ENCODE peak calls at places on chromosomes 4 and X, in six cellular contexts. Z is IMR-90, A is neural progenitor cell, D is GM23248, H is H9, J is PC-3. I is an unnamed sample.

GRCh38 chrX:30301203-30301602 is 8.0 kb downstream of the NR0B1 start:
- DNase-seq in Z (no peak), D (no peak), H (no peak), A (no peak), J (no peak), I (no peak)

GRCh38 chrX:149513713-149514427 is 8.8 kb upstream of the IDS start:
- DNase-seq in J (peak), H (no peak), D (peak), Z (peak), A (no peak), I (no peak)

GRCh38 chr4:184416913-184417734 is 57.2 kb downstream of the IRF2 start:
- DNase-seq in H (no peak), A (no peak), Z (peak), D (peak), J (no peak), I (no peak)

GRCh38 chr4:24933684-24934275 is 20.9 kb upstream of the CCDC149 start:
- DNase-seq in H (no peak), D (no peak), Z (no peak), A (no peak), J (no peak), I (no peak)

GRCh38 chr4:1505511-1506451 is 99.5 kb upstream of the NKX1-1 start:
- DNase-seq in D (no peak), H (peak), J (no peak), Z (no peak), A (no peak), I (no peak)

GRCh38 chr4:39502034-39502658 is 25.1 kb downstream of the UGDH start:
- DNase-seq in A (no peak), D (peak), H (no peak), J (peak), Z (peak), I (no peak)

GRCh38 chr4:147160908-147161513 is 215.3 kb upstream of the TTC29 start:
- DNase-seq in H (peak), D (peak), Z (peak), J (peak), A (peak), I (peak)

GRCh38 chrX:44872319-44872816 is 620 bp upstream of the KDM6A start:
- DNase-seq in H (no peak), D (peak), Z (peak), A (no peak), J (peak), I (no peak)

GRCh38 chr4:6157926-6158325 is 42.4 kb downstream of the JAKMIP1 start:
- DNase-seq in A (no peak), J (no peak), D (no peak), Z (no peak), H (no peak), I (no peak)

GRCh38 chr4:185847352-185848078 is 35.5 kb upstream of the SORBS2 start:
- DNase-seq in J (peak), A (no peak), Z (peak), H (no peak), D (peak), I (peak)

GRCh38 chrX:130916636-130917422 is 13.8 kb upstream of the ENOX2 start:
- DNase-seq in A (peak), H (peak), Z (peak), D (peak), J (peak), I (peak)

GRCh38 chr4:94507708-94508107 is 56.0 kb downstream of the PDLIM5 start:
- DNase-seq in H (no peak), D (peak), Z (peak), A (no peak), J (peak), I (no peak)

GRCh38 chr4:89994176-89994873 is 99.7 kb downstream of the MMRN1 start:
- DNase-seq in D (no peak), A (no peak), Z (no peak), J (no peak), H (no peak), I (no peak)

GRCh38 chr4:98476891-98477290 is 181.5 kb downstream of the TSPAN5 start:
- DNase-seq in J (no peak), Z (no peak), A (no peak), D (no peak), H (no peak), I (no peak)

GRCh38 chrX:39261446-39262147 is 460.3 kb downstream of the MID1IP1 start:
- DNase-seq in Z (no peak), J (peak), A (peak), D (peak), H (no peak), I (peak)

GRCh38 chr4:25370242-25370641 is 6.8 kb upstream of the ANAPC4 start:
- DNase-seq in H (no peak), J (no peak), A (peak), Z (no peak), D (no peak), I (no peak)

GRCh38 chrX:125006704-125007103 is 313.0 kb upstream of the TEX13C start:
- DNase-seq in H (no peak), D (no peak), A (no peak), J (no peak), Z (no peak), I (no peak)

GRCh38 chr4:127140306-127140705 is 492.5 kb upstream of the INTU start:
- DNase-seq in Z (peak), D (peak), A (no peak), H (no peak), J (peak), I (no peak)

GRCh38 chr4:140102406-140102805 is 51.6 kb downstream of the MAML3 start:
- DNase-seq in D (peak), A (no peak), Z (no peak), J (peak), H (no peak), I (peak)

GRCh38 chr4:70714488-70714887 is 7.3 kb upstream of the RUFY3 start:
- DNase-seq in D (no peak), Z (no peak), J (no peak), A (no peak), H (no peak), I (no peak)
- H3K4me2 ChIP-seq in D (no peak), Z (no peak), J (no peak), A (no peak), H (no peak), I (peak)

DNA sequence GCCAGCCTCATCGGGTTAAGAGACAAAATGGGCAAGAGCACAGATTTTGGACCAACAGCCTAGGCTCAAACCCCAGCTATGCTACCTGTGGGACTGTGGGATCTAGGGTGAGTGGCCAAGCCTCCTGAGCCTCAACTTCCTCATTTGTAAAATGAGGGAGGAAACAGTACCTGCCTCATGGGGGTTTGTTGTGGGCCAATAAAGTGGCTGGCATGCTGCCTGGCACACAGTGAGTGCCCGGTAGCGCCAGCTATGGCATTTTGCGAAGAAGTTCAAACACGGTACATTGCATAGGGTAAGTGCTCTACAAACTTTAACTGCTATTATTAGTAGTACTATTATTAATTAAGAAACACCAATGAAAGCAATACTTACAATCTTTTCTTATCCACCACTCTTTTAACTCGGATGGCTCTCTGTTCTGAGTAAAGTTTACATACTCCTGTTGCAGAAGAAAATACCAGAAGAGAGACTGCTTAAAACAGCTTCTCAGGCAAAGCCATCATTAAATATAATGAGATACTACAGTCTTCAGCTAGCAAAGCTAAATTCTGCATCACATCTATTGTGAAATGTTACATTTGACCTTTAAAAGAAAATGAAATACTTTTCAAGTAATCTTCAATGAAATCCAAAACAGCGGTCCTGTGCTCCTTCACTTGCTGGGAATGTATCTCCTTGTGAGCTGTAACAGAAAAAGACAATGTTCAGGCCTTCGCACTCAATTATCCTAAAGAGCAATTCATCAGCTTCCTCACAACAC is 70.1 kb downstream of the NSG1 start:
- DNase-seq in A (no peak), J (no peak), Z (no peak), D (peak), H (no peak), I (no peak)
- H3K9ac ChIP-seq in A (no peak), J (no peak), Z (no peak), D (peak), H (no peak), I (no peak)

GRCh38 chr4:83850435-83850834 is 314.5 kb downstream of the GPAT3 start:
- DNase-seq in D (peak), J (peak), Z (peak), A (no peak), H (peak), I (no peak)

GRCh38 chr4:83851261-83852084 is 315.6 kb downstream of the GPAT3 start:
- DNase-seq in Z (peak), D (peak), A (no peak), J (peak), H (peak), I (no peak)

GRCh38 chr4:83858121-83858520 is 322.2 kb downstream of the GPAT3 start:
- DNase-seq in Z (peak), A (no peak), D (peak), J (peak), H (no peak), I (no peak)

GRCh38 chr4:83852085-83852451 is 316.2 kb downstream of the GPAT3 start:
- DNase-seq in H (no peak), D (peak), J (peak), A (no peak), Z (peak), I (no peak)

DNA sequence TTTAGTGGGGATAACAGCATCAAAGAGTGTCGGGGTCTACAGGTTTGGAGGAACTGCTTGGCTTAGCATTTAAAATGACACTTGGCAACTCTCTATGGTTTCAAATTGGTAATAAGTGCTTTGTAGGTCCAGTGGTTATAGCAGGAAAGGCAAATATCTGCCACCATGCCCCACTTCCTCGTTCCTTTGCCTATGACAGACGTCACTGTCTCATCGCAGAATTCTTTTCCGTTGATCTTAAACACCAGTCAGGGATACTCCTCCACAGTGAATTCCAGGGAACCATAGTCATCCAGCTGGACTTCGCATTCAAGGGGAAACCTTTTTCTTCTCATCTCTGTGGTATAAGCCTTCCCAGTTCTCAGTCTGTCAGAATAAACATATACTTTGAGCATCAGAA is 319.1 kb downstream of the GPAT3 start:
- DNase-seq in J (peak), D (peak), Z (peak), H (no peak), A (no peak), I (peak)
- H2AFZ ChIP-seq in J (peak), D (peak), Z (peak), H (no peak), A (no peak), I (peak)

GRCh38 chr4:56426273-56426672 is 9.1 kb downstream of the PPAT start:
- DNase-seq in D (no peak), A (no peak), Z (no peak), H (no peak), J (no peak), I (no peak)
- H3K4me2 ChIP-seq in D (no peak), A (no peak), Z (no peak), H (no peak), J (no peak), I (no peak)

I was measured in keratinocyte.